ENCODE peak calls at places on chromosomes 2 and 18, in seven cellular contexts. One of them, this sample, is unnamed.

GRCh38 chr2:65383571-65384488 is 48.6 kb downstream of the SPRED2 start:
- DNase-seq in trophoblast cell: no peak
- DNase-seq in neuronal stem cell: no peak
- DNase-seq in H1: no peak
- DNase-seq in H9: no peak
- DNase-seq in mesendoderm: no peak
- DNase-seq in IMR-90: peak; percentile 56
- DNase-seq in this sample: peak; percentile 55

GRCh38 chr2:44268259-44268649 is 7.0 kb upstream of the SLC3A1 start:
- DNase-seq in H1: no peak
- DNase-seq in IMR-90: peak; percentile 41
- DNase-seq in H9: no peak
- DNase-seq in mesendoderm: peak; percentile 80
- DNase-seq in trophoblast cell: no peak
- DNase-seq in neuronal stem cell: no peak
- DNase-seq in this sample: peak; percentile 47

GRCh38 chr2:227826019-227826521 is 12.4 kb downstream of the CCL20 start:
- DNase-seq in H1: no peak
- DNase-seq in mesendoderm: no peak
- DNase-seq in IMR-90: no peak
- DNase-seq in H9: no peak
- DNase-seq in neuronal stem cell: no peak
- DNase-seq in trophoblast cell: no peak
- DNase-seq in this sample: no peak

GRCh38 chr2:135820003-135820618 is 16.9 kb downstream of the LCT start:
- DNase-seq in H9: no peak
- DNase-seq in trophoblast cell: no peak
- DNase-seq in H1: no peak
- DNase-seq in neuronal stem cell: no peak
- DNase-seq in IMR-90: peak; percentile 72
- DNase-seq in mesendoderm: no peak
- DNase-seq in this sample: no peak

GRCh38 chr2:183597841-183598240 is 473.6 kb downstream of the NUP35 start:
- DNase-seq in neuronal stem cell: no peak
- DNase-seq in H1: no peak
- DNase-seq in trophoblast cell: no peak
- DNase-seq in H9: no peak
- DNase-seq in IMR-90: no peak
- DNase-seq in mesendoderm: no peak
- DNase-seq in this sample: no peak

GRCh38 chr2:8754056-8754790 is 72.4 kb downstream of the ID2 start:
- DNase-seq in H1: no peak
- DNase-seq in neuronal stem cell: no peak
- DNase-seq in H9: no peak
- DNase-seq in IMR-90: peak; percentile 17
- DNase-seq in trophoblast cell: no peak
- DNase-seq in mesendoderm: no peak
- DNase-seq in this sample: no peak

GRCh38 chr2:19979932-19980331 is 10.0 kb downstream of the WDR35 start:
- DNase-seq in mesendoderm: no peak
- DNase-seq in IMR-90: no peak
- DNase-seq in neuronal stem cell: no peak
- DNase-seq in H9: no peak
- DNase-seq in trophoblast cell: no peak
- DNase-seq in H1: no peak
- DNase-seq in this sample: peak; percentile 4

GRCh38 chr2:30978854-30979253 is 159.4 kb downstream of the GALNT14 start:
- DNase-seq in H1: no peak
- DNase-seq in H9: peak; percentile 38
- DNase-seq in mesendoderm: no peak
- DNase-seq in IMR-90: no peak
- DNase-seq in trophoblast cell: no peak
- DNase-seq in neuronal stem cell: no peak
- DNase-seq in this sample: no peak

GRCh38 chr18:54612237-54612636 is 21.2 kb downstream of the DYNAP start:
- DNase-seq in neuronal stem cell: no peak
- DNase-seq in trophoblast cell: no peak
- DNase-seq in H1: no peak
- DNase-seq in mesendoderm: no peak
- DNase-seq in IMR-90: no peak
- DNase-seq in H9: no peak
- DNase-seq in this sample: no peak

GRCh38 chr2:43950383-43951008 is 45.3 kb downstream of the LRPPRC start:
- DNase-seq in IMR-90: peak; percentile 51
- DNase-seq in neuronal stem cell: no peak
- DNase-seq in H9: no peak
- DNase-seq in trophoblast cell: peak; percentile 36
- DNase-seq in mesendoderm: peak; percentile 38
- DNase-seq in H1: no peak
- DNase-seq in this sample: peak; percentile 51

GRCh38 chr2:116511426-116511825 is 1303.1 kb upstream of the DDX18 start:
- DNase-seq in IMR-90: no peak
- DNase-seq in neuronal stem cell: no peak
- DNase-seq in H1: no peak
- DNase-seq in mesendoderm: no peak
- DNase-seq in trophoblast cell: no peak
- DNase-seq in H9: no peak
- DNase-seq in this sample: no peak

GRCh38 chr2:66702251-66702745 is 267.4 kb downstream of the MEIS1 start:
- DNase-seq in trophoblast cell: no peak
- DNase-seq in H1: no peak
- DNase-seq in neuronal stem cell: no peak
- DNase-seq in mesendoderm: no peak
- DNase-seq in IMR-90: no peak
- DNase-seq in H9: no peak
- DNase-seq in this sample: peak; percentile 30

GRCh38 chr2:19847486-19847885 is 54.3 kb downstream of the TTC32 start:
- DNase-seq in mesendoderm: no peak
- DNase-seq in neuronal stem cell: no peak
- DNase-seq in H9: peak; percentile 8
- DNase-seq in H1: no peak
- DNase-seq in trophoblast cell: no peak
- DNase-seq in IMR-90: no peak
- DNase-seq in this sample: no peak

GRCh38 chr2:173355132-173355865 is 627 bp downstream of the CDCA7 start:
- DNase-seq in neuronal stem cell: peak; percentile 51
- DNase-seq in IMR-90: peak; percentile 60
- DNase-seq in H1: peak; percentile 76
- DNase-seq in mesendoderm: peak; percentile 87
- DNase-seq in H9: peak; percentile 67
- DNase-seq in trophoblast cell: peak; percentile 51
- DNase-seq in this sample: peak; percentile 84

GRCh38 chr2:100104718-100105677 is 37.4 kb downstream of the AFF3 start:
- DNase-seq in neuronal stem cell: peak; percentile 51
- DNase-seq in H1: peak; percentile 59
- DNase-seq in IMR-90: peak; percentile 11
- DNase-seq in mesendoderm: peak; percentile 39
- DNase-seq in H9: peak; percentile 34
- DNase-seq in trophoblast cell: no peak
- DNase-seq in this sample: peak; percentile 56

GRCh38 chr18:35889677-35890076 is 82.8 kb upstream of the RMP24 start:
- DNase-seq in neuronal stem cell: no peak
- DNase-seq in H9: no peak
- DNase-seq in trophoblast cell: no peak
- DNase-seq in IMR-90: no peak
- DNase-seq in H1: no peak
- DNase-seq in mesendoderm: no peak
- DNase-seq in this sample: no peak

GRCh38 chr18:35888329-35888728 is 84.2 kb upstream of the RMP24 start:
- DNase-seq in mesendoderm: no peak
- DNase-seq in H9: no peak
- DNase-seq in trophoblast cell: no peak
- DNase-seq in IMR-90: no peak
- DNase-seq in neuronal stem cell: no peak
- DNase-seq in H1: no peak
- DNase-seq in this sample: no peak

GRCh38 chr18:35892118-35892517 is 80.4 kb upstream of the RMP24 start:
- DNase-seq in trophoblast cell: no peak
- DNase-seq in H9: no peak
- DNase-seq in mesendoderm: no peak
- DNase-seq in H1: no peak
- DNase-seq in neuronal stem cell: no peak
- DNase-seq in IMR-90: no peak
- DNase-seq in this sample: no peak

DNA sequence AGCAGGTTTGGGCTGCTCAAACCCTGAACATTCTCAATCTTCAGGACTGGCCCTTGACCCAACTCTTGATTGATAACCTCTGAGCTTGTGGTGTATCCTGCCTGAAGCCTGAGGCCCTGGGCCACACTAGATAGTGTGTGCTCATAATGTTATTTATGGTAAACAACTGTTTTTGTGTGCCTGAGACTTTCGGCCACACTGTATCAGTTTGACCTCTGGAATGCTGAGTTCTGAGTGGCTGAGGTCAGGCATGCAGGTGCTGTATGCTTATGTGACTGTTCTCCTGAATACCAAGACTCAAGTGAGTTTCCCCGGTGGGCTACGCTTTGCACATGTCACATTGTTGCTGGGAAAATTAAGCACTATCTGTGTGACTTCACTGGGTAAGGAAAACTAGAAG is 82.2 kb upstream of the RMP24 start:
- DNase-seq in mesendoderm: no peak
- DNase-seq in H9: no peak
- DNase-seq in trophoblast cell: no peak
- DNase-seq in neuronal stem cell: no peak
- DNase-seq in IMR-90: no peak
- DNase-seq in H1: no peak
- DNase-seq in this sample: no peak
- H3K23ac ChIP-seq in mesendoderm: no peak overlapping the region
- H3K23ac ChIP-seq in H9: no peak overlapping the region
- H3K23ac ChIP-seq in trophoblast cell: no peak overlapping the region
- H3K23ac ChIP-seq in neuronal stem cell: no peak overlapping the region
- H3K23ac ChIP-seq in IMR-90: no peak overlapping the region
- H3K23ac ChIP-seq in H1: no peak overlapping the region
- H3K23ac ChIP-seq in this sample: no peak overlapping the region

GRCh38 chr2:184644685-184645084 is 46.4 kb downstream of the ZNF804A start:
- DNase-seq in neuronal stem cell: no peak
- DNase-seq in trophoblast cell: no peak
- DNase-seq in IMR-90: peak; percentile 32
- DNase-seq in mesendoderm: no peak
- DNase-seq in H9: no peak
- DNase-seq in H1: no peak
- DNase-seq in this sample: no peak

GRCh38 chr2:184646177-184646576 is 47.8 kb downstream of the ZNF804A start:
- DNase-seq in mesendoderm: no peak
- DNase-seq in H9: no peak
- DNase-seq in neuronal stem cell: no peak
- DNase-seq in trophoblast cell: peak; percentile 9
- DNase-seq in IMR-90: peak; percentile 52
- DNase-seq in H1: no peak
- DNase-seq in this sample: peak; percentile 22

DNA sequence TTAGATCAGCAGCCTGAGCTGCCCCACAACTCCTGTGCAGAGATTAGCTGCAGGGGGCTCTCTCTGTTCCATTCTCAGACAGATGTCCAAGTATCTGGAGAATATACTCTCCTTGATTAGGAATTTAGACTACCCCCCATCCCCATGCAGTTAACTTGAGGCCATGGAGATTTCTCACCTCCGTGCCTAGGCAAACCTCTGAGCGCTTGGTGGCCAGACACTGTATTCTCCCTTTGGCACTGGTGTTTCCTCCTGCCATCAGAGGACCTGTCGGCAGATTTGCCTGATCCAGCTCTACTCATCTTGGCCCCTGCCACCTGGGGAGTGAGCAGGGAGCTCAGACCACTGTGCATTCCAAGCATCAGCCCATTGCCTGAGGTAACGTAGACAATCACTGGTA is 48.3 kb downstream of the ZNF804A start:
- DNase-seq in neuronal stem cell: no peak
- DNase-seq in trophoblast cell: no peak
- DNase-seq in H1: no peak
- DNase-seq in mesendoderm: no peak
- DNase-seq in H9: no peak
- DNase-seq in IMR-90: no peak
- DNase-seq in this sample: no peak
- H2BK120ac ChIP-seq in neuronal stem cell: no peak overlapping the region
- H2BK120ac ChIP-seq in trophoblast cell: no peak overlapping the region
- H2BK120ac ChIP-seq in H1: no peak overlapping the region
- H2BK120ac ChIP-seq in mesendoderm: no peak overlapping the region
- H2BK120ac ChIP-seq in H9: no peak overlapping the region
- H2BK120ac ChIP-seq in IMR-90: no peak overlapping the region
- H2BK120ac ChIP-seq in this sample: no peak overlapping the region

DNA sequence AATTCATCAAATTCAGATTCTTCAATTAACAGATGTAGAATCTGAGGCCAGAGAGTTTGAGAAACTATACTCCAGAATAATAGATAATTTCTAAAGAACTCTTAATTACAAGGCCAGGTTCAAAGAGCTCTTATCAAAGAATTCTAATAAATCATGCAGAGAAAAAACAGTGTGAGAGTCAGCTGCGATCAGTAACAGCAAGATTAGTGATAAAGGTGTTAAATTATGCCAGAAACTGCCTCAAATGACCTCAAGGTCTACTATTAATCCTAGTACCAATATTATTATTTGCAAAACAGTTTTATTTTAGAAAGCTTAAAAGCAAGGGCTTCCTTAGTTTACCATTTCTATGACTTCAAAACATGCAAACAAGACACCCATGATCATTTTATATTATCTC is 215.3 kb downstream of the GCA start:
- DNase-seq in IMR-90: no peak
- DNase-seq in neuronal stem cell: no peak
- DNase-seq in H9: no peak
- DNase-seq in H1: no peak
- DNase-seq in mesendoderm: no peak
- DNase-seq in trophoblast cell: no peak
- DNase-seq in this sample: no peak
- H3K23ac ChIP-seq in IMR-90: no peak overlapping the region
- H3K23ac ChIP-seq in neuronal stem cell: no peak overlapping the region
- H3K23ac ChIP-seq in H9: no peak overlapping the region
- H3K23ac ChIP-seq in H1: no peak overlapping the region
- H3K23ac ChIP-seq in mesendoderm: no peak overlapping the region
- H3K23ac ChIP-seq in trophoblast cell: no peak overlapping the region
- H3K23ac ChIP-seq in this sample: no peak overlapping the region

DNA sequence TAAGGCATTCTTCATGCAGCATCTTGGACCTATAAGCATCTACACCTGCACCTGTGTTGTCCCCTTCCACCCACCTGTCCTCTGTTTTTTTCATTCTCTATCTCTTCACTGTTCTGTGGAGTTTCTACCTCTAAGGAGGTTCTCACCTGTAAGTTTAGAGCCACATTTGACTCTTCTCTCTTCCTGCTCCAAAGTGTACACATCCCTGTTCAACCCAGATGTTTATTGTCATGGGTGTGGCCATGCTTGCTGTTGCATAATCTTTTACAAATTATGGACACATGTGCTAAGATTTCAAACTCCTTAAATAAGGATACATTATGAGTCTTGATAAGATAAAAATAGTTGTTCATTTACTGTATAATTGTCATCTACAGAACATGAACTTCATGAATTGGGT is 27.5 kb downstream of the QPCT start:
- DNase-seq in H1: no peak
- DNase-seq in IMR-90: no peak
- DNase-seq in H9: no peak
- DNase-seq in neuronal stem cell: no peak
- DNase-seq in mesendoderm: no peak
- DNase-seq in trophoblast cell: no peak
- DNase-seq in this sample: no peak
- H2BK120ac ChIP-seq in H1: no peak overlapping the region
- H2BK120ac ChIP-seq in IMR-90: no peak overlapping the region
- H2BK120ac ChIP-seq in H9: no peak overlapping the region
- H2BK120ac ChIP-seq in neuronal stem cell: no peak overlapping the region
- H2BK120ac ChIP-seq in mesendoderm: no peak overlapping the region
- H2BK120ac ChIP-seq in trophoblast cell: no peak overlapping the region
- H2BK120ac ChIP-seq in this sample: no peak overlapping the region